ENCODE peak calls at places on chromosomes 16 and 17, in five cellular contexts. I, V, J, U and L are unnamed samples.

GRCh38 chr17:68277807-68278206 is 13.1 kb downstream of the SLC16A6 start:
- DNase-seq in I (no peak), V (no peak), U (no peak), J (no peak), L (peak; percentile 4)

GRCh38 chr16:649646-650045 is 481 bp downstream of the WDR90 start:
- DNase-seq in V (no peak), I (peak; percentile 22), U (no peak), J (no peak), L (no peak)

GRCh38 chr16:11792404-11793260 is 4.4 kb downstream of the ZC3H7A start:
- DNase-seq in I (no peak), J (no peak), V (no peak), U (no peak), L (peak; percentile 61)

GRCh38 chr16:31430380-31431052 is 2.4 kb upstream of the COX6A2 start:
- DNase-seq in U (no peak), J (no peak), V (no peak), I (no peak), L (no peak)

GRCh38 chr17:39923836-39924690 is 3.3 kb downstream of the ORMDL3 start:
- DNase-seq in U (no peak), V (no peak), J (no peak), I (no peak), L (peak; percentile 89)

GRCh38 chr17:72369366-72369765 is 248.5 kb downstream of the SOX9 start:
- DNase-seq in V (no peak), I (no peak), J (no peak), U (no peak), L (no peak)

GRCh38 chr16:2437032-2437790 is 8.0 kb downstream of the CCNF start:
- DNase-seq in U (no peak), I (no peak), J (no peak), V (no peak), L (peak; percentile 35)

GRCh38 chr16:79845734-79846135 is 245.2 kb upstream of the MAF start:
- DNase-seq in I (no peak), J (no peak), V (no peak), U (no peak), L (no peak)

GRCh38 chr17:73705594-73705993 is 61.3 kb upstream of the SDK2 start:
- DNase-seq in U (no peak), J (no peak), I (no peak), V (no peak), L (peak; percentile 94)

GRCh38 chr17:45299311-45299710 is 17.5 kb downstream of the MAP3K14 start:
- DNase-seq in U (no peak), J (no peak), I (no peak), V (no peak), L (peak; percentile 80)

GRCh38 chr16:84795338-84796053 is 24.3 kb upstream of the CRISPLD2 start:
- DNase-seq in I (no peak), U (no peak), J (peak; percentile 79), V (no peak), L (no peak)